ENCODE peak calls at places on chromosome 2, in eight cellular contexts. E is fibroblast of the conjunctiva; P is nephron progenitor cell; O is cardiac septum; I is SW 1271; Z is kidney glomerular epithelial cell; M is activated naive CD4-positive, alpha-beta T cell; U is CD8-positive, alpha-beta memory T cell. T is an unnamed sample.

GRCh38 chr2:162221064-162221463 is 22.2 kb downstream of the FAP start:
- DNase-seq in E (no peak), O (peak; percentile 82), P (peak; percentile 73), Z (peak; percentile 57), I (peak; percentile 2), M (peak; percentile 45), U (peak; percentile 43), T (peak; percentile 47)

GRCh38 chr2:171550613-171551012 is 28.3 kb downstream of the CYBRD1 start:
- DNase-seq in M (no peak), Z (peak; percentile 5), I (no peak), E (no peak), U (no peak), P (no peak), O (no peak), T (no peak)

GRCh38 chr2:98391581-98392270 is 45.5 kb downstream of the CNGA3 start:
- DNase-seq in U (no peak), P (no peak), M (no peak), I (no peak), O (no peak), Z (no peak), E (no peak), T (no peak)

GRCh38 chr2:85853499-85854165 is 35.2 kb downstream of the ST3GAL5 start:
- DNase-seq in P (no peak), E (no peak), M (peak; percentile 3), I (no peak), O (no peak), Z (no peak), U (peak; percentile 48), T (no peak)

GRCh38 chr2:221524158-221524557 is 47.9 kb downstream of the EPHA4 start:
- DNase-seq in Z (no peak), M (no peak), U (no peak), I (no peak), P (no peak), E (no peak), O (no peak), T (no peak)

GRCh38 chr2:138474093-138474834 is 27.3 kb upstream of the SPOPL start:
- DNase-seq in M (no peak), E (no peak), P (no peak), Z (no peak), I (no peak), O (no peak), U (no peak), T (no peak)

GRCh38 chr2:149800624-149801220 is 213.1 kb upstream of the MMADHC start:
- DNase-seq in U (no peak), O (no peak), I (no peak), M (no peak), P (no peak), Z (no peak), E (no peak), T (no peak)

GRCh38 chr2:210681481-210681880 is 125.1 kb downstream of the CPS1 start:
- DNase-seq in P (no peak), M (no peak), I (no peak), U (no peak), Z (no peak), E (no peak), O (no peak), T (no peak)

GRCh38 chr2:6524678-6525367 is 340.9 kb downstream of the CMPK2 start:
- DNase-seq in P (no peak), E (no peak), U (no peak), M (no peak), I (no peak), O (no peak), Z (no peak), T (no peak)

GRCh38 chr2:207337234-207338219 is 171.8 kb upstream of the KLF7 start:
- DNase-seq in M (no peak), O (no peak), E (no peak), Z (no peak), I (peak; percentile 9), U (no peak), P (no peak), T (no peak)

GRCh38 chr2:119683074-119683716 is 4.2 kb downstream of the TMEM177 start:
- DNase-seq in Z (no peak), I (no peak), M (no peak), P (no peak), O (peak; percentile 66), U (no peak), E (no peak), T (no peak)

GRCh38 chr2:113886479-113887383 is 3.2 kb upstream of the ACTR3 start:
- DNase-seq in E (no peak), Z (peak; percentile 63), O (peak; percentile 80), U (no peak), I (peak; percentile 41), P (no peak), M (no peak), T (no peak)

GRCh38 chr2:182542501-182543258 is 115.8 kb upstream of the PDE1A start:
- DNase-seq in M (no peak), Z (no peak), E (no peak), P (no peak), O (no peak), U (no peak), I (no peak), T (no peak)

GRCh38 chr2:102251042-102251848 is 60.1 kb upstream of the IL1RL1 start:
- DNase-seq in I (no peak), U (peak; percentile 46), E (no peak), M (peak; percentile 55), O (peak; percentile 92), P (peak; percentile 69), Z (no peak), T (peak; percentile 43)

GRCh38 chr2:400988-401679 is 113.2 kb upstream of the ALKAL2 start:
- DNase-seq in U (no peak), P (no peak), I (no peak), E (no peak), M (no peak), Z (no peak), O (no peak), T (no peak)

GRCh38 chr2:126776701-126777619 is 121.0 kb downstream of the GYPC start:
- DNase-seq in Z (peak; percentile 73), O (peak; percentile 91), U (peak; percentile 66), I (no peak), E (peak; percentile 44), P (peak; percentile 86), M (peak; percentile 77), T (peak; percentile 88)